ENCODE peak calls at places on chromosomes 7 and 10, in nine cellular contexts. One of them, this sample, is unnamed.

GRCh38 chr7:106054133-106054532 is 58.0 kb downstream of the SYPL1 start:
- DNase-seq in fibroblast of lung: no peak
- DNase-seq in GM20000: no peak
- DNase-seq in AG09319: no peak
- DNase-seq in bronchial epithelial cell: no peak
- DNase-seq in CD4-positive, alpha-beta T cell: no peak
- DNase-seq in colonic mucosa: no peak
- DNase-seq in coronary artery: peak
- DNase-seq in omental fat pad: no peak
- DNase-seq in this sample: no peak

GRCh38 chr10:127148933-127149220 is 47.5 kb downstream of the INSYN2A start:
- DNase-seq in bronchial epithelial cell: peak
- DNase-seq in CD4-positive, alpha-beta T cell: no peak
- DNase-seq in coronary artery: no peak
- DNase-seq in GM20000: no peak
- DNase-seq in fibroblast of lung: peak
- DNase-seq in AG09319: no peak
- DNase-seq in omental fat pad: no peak
- DNase-seq in colonic mucosa: no peak
- DNase-seq in this sample: no peak

GRCh38 chr7:148521271-148521670 is 69.3 kb upstream of the C7orf33 start:
- DNase-seq in fibroblast of lung: no peak
- DNase-seq in coronary artery: no peak
- DNase-seq in colonic mucosa: no peak
- DNase-seq in omental fat pad: no peak
- DNase-seq in CD4-positive, alpha-beta T cell: no peak
- DNase-seq in GM20000: no peak
- DNase-seq in bronchial epithelial cell: no peak
- DNase-seq in AG09319: no peak
- DNase-seq in this sample: no peak

GRCh38 chr7:16739863-16740622 is 13.5 kb upstream of the TSPAN13 start:
- DNase-seq in coronary artery: no peak
- DNase-seq in CD4-positive, alpha-beta T cell: no peak
- DNase-seq in colonic mucosa: peak
- DNase-seq in omental fat pad: peak
- DNase-seq in GM20000: no peak
- DNase-seq in fibroblast of lung: peak
- DNase-seq in bronchial epithelial cell: peak
- DNase-seq in AG09319: peak
- DNase-seq in this sample: no peak

GRCh38 chr7:144090667-144091066 is 4.6 kb downstream of the OR2A12 start:
- DNase-seq in CD4-positive, alpha-beta T cell: no peak
- DNase-seq in fibroblast of lung: no peak
- DNase-seq in coronary artery: no peak
- DNase-seq in bronchial epithelial cell: no peak
- DNase-seq in omental fat pad: no peak
- DNase-seq in GM20000: no peak
- DNase-seq in colonic mucosa: no peak
- DNase-seq in AG09319: no peak
- DNase-seq in this sample: no peak

GRCh38 chr7:4631664-4632171 is 50.4 kb upstream of the FOXK1 start:
- DNase-seq in AG09319: peak
- DNase-seq in coronary artery: peak
- DNase-seq in bronchial epithelial cell: peak
- DNase-seq in fibroblast of lung: peak
- DNase-seq in omental fat pad: peak
- DNase-seq in colonic mucosa: peak
- DNase-seq in GM20000: no peak
- DNase-seq in CD4-positive, alpha-beta T cell: no peak
- DNase-seq in this sample: peak

GRCh38 chr7:17168399-17168798 is 130.1 kb upstream of the AHR start:
- DNase-seq in omental fat pad: no peak
- DNase-seq in fibroblast of lung: no peak
- DNase-seq in bronchial epithelial cell: no peak
- DNase-seq in AG09319: no peak
- DNase-seq in CD4-positive, alpha-beta T cell: no peak
- DNase-seq in colonic mucosa: no peak
- DNase-seq in GM20000: no peak
- DNase-seq in coronary artery: no peak
- DNase-seq in this sample: no peak

GRCh38 chr10:78972160-78972946 is 96.4 kb upstream of the ZMIZ1 start:
- DNase-seq in omental fat pad: peak
- DNase-seq in bronchial epithelial cell: no peak
- DNase-seq in GM20000: no peak
- DNase-seq in coronary artery: peak
- DNase-seq in AG09319: peak
- DNase-seq in fibroblast of lung: peak
- DNase-seq in colonic mucosa: peak
- DNase-seq in CD4-positive, alpha-beta T cell: no peak
- DNase-seq in this sample: no peak

GRCh38 chr7:71706576-71706975 is 574.6 kb downstream of the GALNT17 start:
- DNase-seq in omental fat pad: no peak
- DNase-seq in AG09319: no peak
- DNase-seq in coronary artery: no peak
- DNase-seq in GM20000: no peak
- DNase-seq in bronchial epithelial cell: no peak
- DNase-seq in fibroblast of lung: no peak
- DNase-seq in CD4-positive, alpha-beta T cell: no peak
- DNase-seq in colonic mucosa: no peak
- DNase-seq in this sample: no peak

GRCh38 chr10:95513941-95514392 is 47.2 kb downstream of the SORBS1 start:
- DNase-seq in CD4-positive, alpha-beta T cell: no peak
- DNase-seq in bronchial epithelial cell: peak
- DNase-seq in omental fat pad: no peak
- DNase-seq in coronary artery: no peak
- DNase-seq in fibroblast of lung: peak
- DNase-seq in AG09319: no peak
- DNase-seq in GM20000: no peak
- DNase-seq in colonic mucosa: no peak
- DNase-seq in this sample: no peak

GRCh38 chr7:116689787-116690186 is 17.8 kb downstream of the MET start:
- DNase-seq in colonic mucosa: no peak
- DNase-seq in GM20000: no peak
- DNase-seq in bronchial epithelial cell: peak
- DNase-seq in coronary artery: no peak
- DNase-seq in AG09319: no peak
- DNase-seq in fibroblast of lung: no peak
- DNase-seq in omental fat pad: no peak
- DNase-seq in CD4-positive, alpha-beta T cell: no peak
- DNase-seq in this sample: no peak

GRCh38 chr7:99831595-99831994 is 3.8 kb downstream of the CYP3A43 start:
- DNase-seq in fibroblast of lung: no peak
- DNase-seq in colonic mucosa: no peak
- DNase-seq in omental fat pad: no peak
- DNase-seq in AG09319: no peak
- DNase-seq in bronchial epithelial cell: no peak
- DNase-seq in CD4-positive, alpha-beta T cell: no peak
- DNase-seq in coronary artery: no peak
- DNase-seq in GM20000: no peak
- DNase-seq in this sample: no peak

DNA sequence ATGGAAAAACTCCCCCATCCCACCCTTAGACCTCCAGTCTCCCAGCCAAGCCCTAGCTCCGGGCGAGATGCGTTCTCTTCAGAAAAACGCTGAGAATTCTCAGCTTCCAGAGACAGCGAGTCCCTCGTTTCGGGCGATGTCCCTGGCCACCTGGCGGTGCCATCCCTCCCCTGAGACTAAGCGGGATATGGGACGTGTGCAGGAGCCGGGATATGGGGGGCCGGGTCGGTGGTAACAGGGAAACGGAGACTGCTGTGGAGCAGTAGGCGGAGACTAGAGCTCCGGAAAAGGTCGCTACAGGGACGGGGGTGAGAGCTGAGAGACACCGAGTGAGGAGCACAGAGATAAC is 435 bp upstream of the STRIP2 start:
- DNase-seq in AG09319: no peak
- DNase-seq in colonic mucosa: no peak
- DNase-seq in omental fat pad: no peak
- DNase-seq in GM20000: no peak
- DNase-seq in CD4-positive, alpha-beta T cell: no peak
- DNase-seq in fibroblast of lung: no peak
- DNase-seq in coronary artery: no peak
- DNase-seq in bronchial epithelial cell: no peak
- DNase-seq in this sample: no peak
- TF ChIP-seq CTCF in AG09319: no peak
- TF ChIP-seq CTCF in colonic mucosa: no peak
- TF ChIP-seq CTCF in omental fat pad: no peak
- TF ChIP-seq CTCF in GM20000: no peak
- TF ChIP-seq CTCF in CD4-positive, alpha-beta T cell: peak
- TF ChIP-seq CTCF in fibroblast of lung: no peak
- TF ChIP-seq CTCF in coronary artery: no peak
- TF ChIP-seq CTCF in bronchial epithelial cell: no peak
- TF ChIP-seq CTCF in this sample: no peak

GRCh38 chr7:107269815-107270214 is 101.0 kb downstream of the HBP1 start:
- DNase-seq in CD4-positive, alpha-beta T cell: no peak
- DNase-seq in omental fat pad: no peak
- DNase-seq in fibroblast of lung: no peak
- DNase-seq in coronary artery: no peak
- DNase-seq in colonic mucosa: no peak
- DNase-seq in AG09319: no peak
- DNase-seq in bronchial epithelial cell: no peak
- DNase-seq in GM20000: no peak
- DNase-seq in this sample: no peak
- TF ChIP-seq CTCF in CD4-positive, alpha-beta T cell: no peak
- TF ChIP-seq CTCF in omental fat pad: no peak
- TF ChIP-seq CTCF in fibroblast of lung: no peak
- TF ChIP-seq CTCF in coronary artery: no peak
- TF ChIP-seq CTCF in colonic mucosa: no peak
- TF ChIP-seq CTCF in AG09319: no peak
- TF ChIP-seq CTCF in bronchial epithelial cell: no peak
- TF ChIP-seq CTCF in GM20000: no peak
- TF ChIP-seq CTCF in this sample: no peak

GRCh38 chr7:41769162-41769561 is 66.3 kb upstream of the INHBA start:
- DNase-seq in CD4-positive, alpha-beta T cell: no peak
- DNase-seq in bronchial epithelial cell: no peak
- DNase-seq in fibroblast of lung: no peak
- DNase-seq in coronary artery: no peak
- DNase-seq in AG09319: no peak
- DNase-seq in colonic mucosa: no peak
- DNase-seq in omental fat pad: no peak
- DNase-seq in GM20000: no peak
- DNase-seq in this sample: no peak

GRCh38 chr7:41774966-41775365 is 72.1 kb upstream of the INHBA start:
- DNase-seq in CD4-positive, alpha-beta T cell: no peak
- DNase-seq in coronary artery: no peak
- DNase-seq in GM20000: no peak
- DNase-seq in AG09319: no peak
- DNase-seq in omental fat pad: no peak
- DNase-seq in colonic mucosa: no peak
- DNase-seq in bronchial epithelial cell: no peak
- DNase-seq in fibroblast of lung: no peak
- DNase-seq in this sample: no peak

GRCh38 chr7:41771717-41772116 is 68.8 kb upstream of the INHBA start:
- DNase-seq in CD4-positive, alpha-beta T cell: no peak
- DNase-seq in coronary artery: no peak
- DNase-seq in colonic mucosa: no peak
- DNase-seq in fibroblast of lung: no peak
- DNase-seq in AG09319: no peak
- DNase-seq in GM20000: no peak
- DNase-seq in bronchial epithelial cell: no peak
- DNase-seq in omental fat pad: no peak
- DNase-seq in this sample: no peak
- TF ChIP-seq CTCF in CD4-positive, alpha-beta T cell: no peak
- TF ChIP-seq CTCF in coronary artery: no peak
- TF ChIP-seq CTCF in colonic mucosa: no peak
- TF ChIP-seq CTCF in fibroblast of lung: no peak
- TF ChIP-seq CTCF in AG09319: no peak
- TF ChIP-seq CTCF in GM20000: no peak
- TF ChIP-seq CTCF in bronchial epithelial cell: no peak
- TF ChIP-seq CTCF in omental fat pad: no peak
- TF ChIP-seq CTCF in this sample: no peak

GRCh38 chr10:58823983-58824382 is 311.3 kb downstream of the BICC1 start:
- DNase-seq in AG09319: no peak
- DNase-seq in fibroblast of lung: no peak
- DNase-seq in CD4-positive, alpha-beta T cell: no peak
- DNase-seq in GM20000: no peak
- DNase-seq in omental fat pad: no peak
- DNase-seq in coronary artery: no peak
- DNase-seq in bronchial epithelial cell: no peak
- DNase-seq in colonic mucosa: no peak
- DNase-seq in this sample: no peak

GRCh38 chr10:58820386-58820785 is 307.7 kb downstream of the BICC1 start:
- DNase-seq in coronary artery: no peak
- DNase-seq in colonic mucosa: no peak
- DNase-seq in CD4-positive, alpha-beta T cell: no peak
- DNase-seq in GM20000: no peak
- DNase-seq in fibroblast of lung: no peak
- DNase-seq in omental fat pad: no peak
- DNase-seq in bronchial epithelial cell: no peak
- DNase-seq in AG09319: no peak
- DNase-seq in this sample: no peak

GRCh38 chr10:58820862-58821559 is 308.3 kb downstream of the BICC1 start:
- DNase-seq in CD4-positive, alpha-beta T cell: no peak
- DNase-seq in colonic mucosa: no peak
- DNase-seq in omental fat pad: no peak
- DNase-seq in bronchial epithelial cell: peak
- DNase-seq in coronary artery: no peak
- DNase-seq in AG09319: no peak
- DNase-seq in GM20000: no peak
- DNase-seq in fibroblast of lung: peak
- DNase-seq in this sample: no peak

GRCh38 chr10:58817499-58817898 is 304.8 kb downstream of the BICC1 start:
- DNase-seq in bronchial epithelial cell: no peak
- DNase-seq in CD4-positive, alpha-beta T cell: no peak
- DNase-seq in coronary artery: no peak
- DNase-seq in AG09319: no peak
- DNase-seq in colonic mucosa: no peak
- DNase-seq in fibroblast of lung: peak
- DNase-seq in GM20000: no peak
- DNase-seq in omental fat pad: no peak
- DNase-seq in this sample: no peak

DNA sequence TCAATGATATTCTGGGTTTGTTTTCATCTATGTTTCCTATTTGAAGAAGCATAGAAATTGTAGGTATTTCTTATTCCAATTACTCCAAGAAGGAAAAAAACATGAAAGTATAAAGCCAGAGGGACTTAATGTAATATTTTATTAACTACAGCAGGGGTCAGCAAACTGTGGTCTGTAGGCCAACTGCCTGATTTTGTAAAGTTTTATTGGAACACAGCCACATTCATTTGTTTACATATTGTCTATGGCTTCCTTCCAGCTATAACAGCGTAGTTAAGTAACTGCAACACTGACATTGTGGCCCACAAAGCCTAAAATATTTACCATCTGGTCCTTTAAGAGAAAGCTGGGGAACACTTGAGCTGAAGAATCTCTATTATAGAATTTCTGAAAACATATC is 306.2 kb downstream of the BICC1 start:
- DNase-seq in omental fat pad: no peak
- DNase-seq in colonic mucosa: no peak
- DNase-seq in bronchial epithelial cell: peak
- DNase-seq in CD4-positive, alpha-beta T cell: no peak
- DNase-seq in fibroblast of lung: peak
- DNase-seq in GM20000: no peak
- DNase-seq in AG09319: peak
- DNase-seq in coronary artery: no peak
- DNase-seq in this sample: no peak
- TF ChIP-seq CTCF in omental fat pad: no peak
- TF ChIP-seq CTCF in colonic mucosa: no peak
- TF ChIP-seq CTCF in bronchial epithelial cell: no peak
- TF ChIP-seq CTCF in CD4-positive, alpha-beta T cell: no peak
- TF ChIP-seq CTCF in fibroblast of lung: peak
- TF ChIP-seq CTCF in GM20000: no peak
- TF ChIP-seq CTCF in AG09319: peak
- TF ChIP-seq CTCF in coronary artery: no peak
- TF ChIP-seq CTCF in this sample: no peak

GRCh38 chr7:49166441-49166840 is 242.1 kb downstream of the CDC14C start:
- DNase-seq in AG09319: no peak
- DNase-seq in omental fat pad: no peak
- DNase-seq in GM20000: no peak
- DNase-seq in bronchial epithelial cell: peak
- DNase-seq in coronary artery: no peak
- DNase-seq in fibroblast of lung: no peak
- DNase-seq in CD4-positive, alpha-beta T cell: no peak
- DNase-seq in colonic mucosa: no peak
- DNase-seq in this sample: no peak
- TF ChIP-seq CTCF in AG09319: peak
- TF ChIP-seq CTCF in omental fat pad: no peak
- TF ChIP-seq CTCF in GM20000: no peak
- TF ChIP-seq CTCF in bronchial epithelial cell: no peak
- TF ChIP-seq CTCF in coronary artery: no peak
- TF ChIP-seq CTCF in fibroblast of lung: no peak
- TF ChIP-seq CTCF in CD4-positive, alpha-beta T cell: no peak
- TF ChIP-seq CTCF in colonic mucosa: no peak
- TF ChIP-seq CTCF in this sample: no peak

This sample was measured in mesothelial cell of epicardium.